ENCODE peak calls at places on chromosomes 4 and X, in five cellular contexts. T is H1, X is HEK293T, P is GM12878, E is HepG2. C is an unnamed sample.

GRCh38 chrX:151703487-151703886 is 8.2 kb downstream of the PRRG3 start:
- DNase-seq in T (no peak), X (no peak), P (no peak), E (no peak), C (no peak)

GRCh38 chr4:154686838-154687237 is 57.0 kb upstream of the LRAT start:
- DNase-seq in T (no peak), X (no peak), P (no peak), E (no peak), C (no peak)

GRCh38 chrX:85963736-85964135 is 83.6 kb downstream of the CHM start:
- DNase-seq in T (no peak), X (no peak), P (no peak), E (peak), C (peak)

GRCh38 chr4:10075953-10076391 is 40.6 kb downstream of the WDR1 start:
- DNase-seq in T (no peak), X (no peak), P (no peak), E (no peak), C (no peak)

GRCh38 chr4:170599894-170600293 is 510.1 kb upstream of the AADAT start:
- DNase-seq in T (no peak), X (no peak), P (no peak), E (no peak), C (no peak)

GRCh38 chr4:2792711-2793577 is at the start of gene SH3BP2:
- DNase-seq in T (peak), X (peak), P (no peak), E (peak), C (peak)

GRCh38 chrX:134247492-134247891 is 10.5 kb downstream of the CCDC160 start:
- DNase-seq in T (no peak), X (no peak), P (no peak), E (no peak), C (no peak)

GRCh38 chrX:136214551-136214950 is 36.6 kb downstream of the MAP7D3 start:
- DNase-seq in T (no peak), X (no peak), P (no peak), E (peak), C (no peak)

GRCh38 chrX:150983526-150984163 is 510 bp downstream of the HMGB3 start:
- DNase-seq in T (no peak), X (no peak), P (no peak), E (no peak), C (no peak)

GRCh38 chr4:95129708-95130343 is 372.1 kb downstream of the BMPR1B start:
- DNase-seq in T (no peak), X (peak), P (no peak), E (no peak), C (no peak)

GRCh38 chr4:113482325-113482724 is 279.2 kb downstream of the CAMK2D start:
- DNase-seq in T (no peak), X (no peak), P (no peak), E (no peak), C (no peak)

GRCh38 chr4:158322119-158322518 is 111.8 kb downstream of the TMEM144 start:
- DNase-seq in T (no peak), X (no peak), P (no peak), E (no peak), C (no peak)

GRCh38 chr4:99809326-99809725 is 7.3 kb upstream of the DAPP1 start:
- DNase-seq in T (no peak), X (no peak), P (no peak), E (no peak), C (no peak)

GRCh38 chr4:99810536-99810935 is 6.1 kb upstream of the DAPP1 start:
- DNase-seq in T (no peak), X (no peak), P (no peak), E (no peak), C (no peak)

GRCh38 chr4:99807666-99808065 is 9.0 kb upstream of the DAPP1 start:
- DNase-seq in T (no peak), X (no peak), P (no peak), E (no peak), C (no peak)

GRCh38 chr4:99806545-99806944 is 10.1 kb upstream of the DAPP1 start:
- DNase-seq in T (no peak), X (no peak), P (no peak), E (no peak), C (no peak)

GRCh38 chr4:99808260-99808857 is 8.3 kb upstream of the DAPP1 start:
- DNase-seq in T (peak), X (peak), P (no peak), E (peak), C (peak)
- TF ChIP-seq SUZ12 in T (no peak), X (no peak), P (no peak), E (no peak), C (no peak)

DNA sequence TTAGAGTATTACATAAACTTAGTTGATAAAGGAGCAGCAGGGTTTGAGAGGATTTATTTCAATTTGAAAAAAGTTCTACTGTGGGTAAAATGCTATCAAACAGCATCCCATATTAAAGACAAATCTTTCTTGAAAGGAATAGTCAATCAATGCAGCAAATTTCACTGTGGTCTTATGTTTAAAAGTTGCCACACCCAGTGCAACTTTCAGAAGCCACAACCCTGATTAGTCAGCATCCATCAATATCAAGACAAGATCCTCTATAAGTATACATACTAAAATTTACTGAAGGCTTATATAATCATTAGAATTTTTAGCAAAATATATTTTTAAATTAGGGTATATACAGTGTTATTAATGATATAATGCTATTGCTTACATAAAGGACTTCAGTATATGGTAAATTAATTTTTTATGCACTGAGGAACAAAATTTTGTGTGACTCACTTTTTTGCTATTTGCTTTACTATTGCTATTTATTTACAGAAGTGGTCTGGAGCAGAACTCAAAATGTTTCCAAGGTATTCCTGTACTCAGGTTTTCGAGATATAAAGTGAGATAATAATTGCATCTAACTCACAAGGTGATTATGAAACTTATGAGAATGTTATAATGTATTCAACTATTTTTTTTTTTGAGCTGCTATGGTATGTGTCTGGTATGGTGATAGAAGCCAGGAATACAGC is 1127.6 kb downstream of the ADGRL3 start:
- DNase-seq in T (no peak), X (no peak), P (no peak), E (no peak), C (no peak)
- TF ChIP-seq SUZ12 in T (no peak), X (no peak), P (no peak), E (no peak), C (no peak)

GRCh38 chrX:32744906-32745305 is 466.4 kb downstream of the DMD start:
- DNase-seq in T (no peak), X (no peak), P (no peak), E (no peak), C (no peak)
- TF ChIP-seq SUZ12 in T (no peak), X (no peak), P (no peak), E (no peak), C (no peak)

GRCh38 chrX:56798866-56799864 is 70.1 kb downstream of the NBDY start:
- DNase-seq in T (peak), X (no peak), P (no peak), E (peak), C (no peak)
- TF ChIP-seq SUZ12 in T (no peak), X (no peak), P (no peak), E (no peak), C (no peak)

DNA sequence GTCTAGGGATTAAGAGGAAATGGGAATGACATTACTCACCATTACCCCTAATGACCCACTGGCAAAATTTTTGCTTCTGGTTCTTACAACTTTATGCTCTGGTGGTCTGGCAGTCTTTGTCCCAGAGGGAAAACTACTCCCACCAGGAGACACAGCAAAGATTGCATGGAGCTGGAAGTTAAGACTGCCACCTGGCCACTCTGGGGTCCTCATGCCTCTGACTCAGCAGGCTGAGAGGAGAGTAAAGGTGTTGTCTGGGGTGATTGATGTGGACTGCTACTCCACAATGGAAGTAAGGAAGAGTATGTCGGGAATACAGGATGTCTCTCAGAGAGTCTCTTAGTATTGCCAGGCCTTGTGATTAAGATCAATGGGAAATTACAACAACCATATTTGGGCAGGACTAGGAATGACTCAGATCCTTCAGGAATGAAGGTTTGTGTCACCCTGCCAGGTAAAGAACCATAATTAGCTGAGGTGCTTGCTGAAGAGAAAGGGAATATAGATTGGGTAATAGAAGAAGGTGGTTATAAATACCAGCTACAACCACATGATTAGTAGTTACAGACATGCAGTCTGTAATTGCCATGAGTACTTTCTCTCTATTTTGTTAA is 215.5 kb downstream of the GPAT3 start:
- DNase-seq in T (no peak), X (no peak), P (no peak), E (no peak), C (no peak)
- TF ChIP-seq SUZ12 in T (no peak), X (no peak), P (no peak), E (no peak), C (no peak)

DNA sequence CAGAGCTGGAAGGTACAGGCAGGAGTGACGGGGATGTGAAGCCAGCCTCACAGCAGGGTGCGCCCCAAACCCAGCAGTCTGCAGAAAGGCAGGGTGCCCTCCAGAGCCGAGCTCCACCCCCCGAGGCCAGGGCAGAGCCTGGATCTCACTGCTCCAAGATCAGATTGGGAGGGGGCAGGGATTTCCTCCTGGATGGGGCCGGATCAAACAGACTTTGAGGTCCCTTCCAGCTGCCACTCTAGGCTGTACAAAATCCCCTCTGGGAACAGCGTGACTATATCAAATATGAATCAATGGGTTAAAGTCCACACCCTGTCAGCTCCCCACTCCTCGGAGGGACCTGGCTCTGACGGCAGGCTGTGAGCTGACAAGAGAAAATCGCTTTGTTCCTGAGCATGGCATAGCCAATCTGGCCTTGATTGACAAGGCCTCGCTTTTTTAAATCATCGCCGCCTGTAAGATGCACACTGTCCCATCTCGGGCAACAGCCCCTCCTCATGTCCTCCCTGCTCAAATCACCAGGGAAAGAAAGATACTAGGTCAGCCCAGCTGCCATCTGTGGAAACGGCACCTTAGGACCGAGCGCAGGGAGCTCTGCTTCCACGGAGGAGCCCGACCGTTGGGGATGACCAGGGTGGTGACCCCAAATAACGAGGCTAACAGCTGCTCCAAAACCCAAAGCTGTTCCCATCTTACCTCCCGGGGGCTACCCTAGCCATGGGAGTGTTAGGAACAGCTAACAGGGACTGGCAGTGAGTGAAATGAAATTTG is 39.9 kb downstream of the PSAPL1 start:
- DNase-seq in T (peak), X (no peak), P (no peak), E (no peak), C (no peak)
- TF ChIP-seq SUZ12 in T (no peak), X (no peak), P (no peak), E (no peak), C (no peak)

DNA sequence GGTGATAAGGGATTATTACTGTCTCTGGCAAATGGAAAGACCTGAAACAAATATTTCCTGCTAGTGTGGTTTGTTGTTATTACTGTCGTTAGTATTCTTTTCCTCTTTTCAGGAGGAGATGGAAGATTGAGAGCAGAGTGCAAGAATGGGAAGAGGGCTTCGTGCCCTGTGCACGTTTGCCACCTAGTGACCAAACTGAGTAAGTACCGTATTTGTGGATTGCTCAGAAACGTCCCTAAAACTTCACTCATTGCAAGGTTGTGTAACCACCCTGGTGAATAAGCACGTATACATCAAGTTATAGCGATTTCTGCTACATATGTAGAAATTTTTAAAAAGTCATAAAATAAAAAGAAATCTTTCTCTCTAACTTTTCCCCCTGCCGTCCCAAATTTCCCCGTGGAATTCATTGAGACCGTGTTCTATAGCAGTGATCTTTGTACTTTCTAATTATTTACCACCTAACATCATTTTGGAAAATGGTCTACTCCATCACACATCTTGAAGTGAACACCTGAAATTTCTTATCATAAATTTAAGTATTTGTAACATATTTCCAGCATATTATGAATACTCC is 24.3 kb downstream of the LINC00632 start:
- DNase-seq in T (no peak), X (peak), P (no peak), E (peak), C (no peak)
- TF ChIP-seq SUZ12 in T (no peak), X (no peak), P (no peak), E (no peak), C (no peak)

GRCh38 chr4:185657699-185658098 is 122.4 kb upstream of the PDLIM3 start:
- DNase-seq in T (no peak), X (no peak), P (no peak), E (no peak), C (no peak)
- TF ChIP-seq SUZ12 in T (no peak), X (no peak), P (no peak), E (no peak), C (no peak)

C was measured in NT2/D1.